ENCODE peak calls at places on chromosomes 13 and 19, in five cellular contexts. I, Y, Q, V and C are unnamed samples.

GRCh38 chr13:113916330-113916815 is 52.5 kb upstream of the GAS6 start:
- DNase-seq in Y (no peak), I (no peak), Q (no peak), V (peak; percentile 38), C (no peak)

GRCh38 chr13:83677985-83678384 is 204.3 kb downstream of the SLITRK1 start:
- DNase-seq in V (no peak), Y (no peak), I (no peak), Q (no peak), C (no peak)

GRCh38 chr19:51123381-51124186 is 1.1 kb upstream of the SIGLEC9 start:
- DNase-seq in I (peak; percentile 26), Y (no peak), Q (no peak), V (no peak), C (no peak)

GRCh38 chr19:49441210-49441959 is at the start of gene SLC17A7:
- DNase-seq in Y (peak; percentile 44), V (no peak), Q (no peak), I (peak; percentile 34), C (no peak)

GRCh38 chr13:20351279-20352022 is 119.3 kb upstream of the GJB6 start:
- DNase-seq in I (no peak), Q (no peak), V (peak; percentile 87), Y (no peak), C (peak; percentile 20)

GRCh38 chr19:33497151-33497777 is 24.3 kb downstream of the PEPD start:
- DNase-seq in I (no peak), Y (no peak), Q (no peak), V (no peak), C (no peak)

GRCh38 chr13:34933349-34933748 is 8.7 kb upstream of the NBEA start:
- DNase-seq in Q (no peak), I (no peak), Y (no peak), V (no peak), C (no peak)

GRCh38 chr13:44309771-44310767 is 63.6 kb upstream of the SERP2 start:
- DNase-seq in V (no peak), I (peak; percentile 84), Y (no peak), Q (no peak), C (no peak)

GRCh38 chr19:35142531-35143230 is 374 bp upstream of the FXYD7 start:
- DNase-seq in Q (no peak), Y (peak; percentile 63), I (peak; percentile 67), V (peak; percentile 52), C (no peak)

GRCh38 chr13:110531671-110532083 is 29.8 kb downstream of the RAB20 start:
- DNase-seq in I (no peak), V (no peak), Y (no peak), Q (no peak), C (no peak)

GRCh38 chr13:114275309-114275708 is 6.1 kb upstream of the UPF3A start:
- DNase-seq in Y (no peak), I (no peak), V (no peak), Q (no peak), C (no peak)

GRCh38 chr13:66359393-66359792 is 870.7 kb downstream of the PCDH9 start:
- DNase-seq in V (no peak), Q (no peak), I (no peak), Y (no peak), C (no peak)

GRCh38 chr13:112024577-112024976 is 42.4 kb upstream of the SOX1 start:
- DNase-seq in I (no peak), V (no peak), Q (no peak), Y (no peak), C (no peak)

GRCh38 chr19:16070366-16070990 is 5.8 kb upstream of the TPM4 start:
- DNase-seq in Y (peak; percentile 76), Q (peak; percentile 80), I (peak; percentile 96), V (no peak), C (no peak)

GRCh38 chr13:28597641-28598040 is 61.3 kb upstream of the POMP start:
- DNase-seq in I (no peak), Q (no peak), V (peak; percentile 58), Y (no peak), C (peak; percentile 37)

GRCh38 chr19:10268077-10268476 is 2.8 kb upstream of the ICAM1 start:
- DNase-seq in Q (no peak), V (no peak), I (no peak), Y (no peak), C (no peak)

GRCh38 chr13:97388385-97388784 is 45.6 kb upstream of the RAP2A start:
- DNase-seq in Y (no peak), Q (no peak), I (no peak), V (no peak), C (no peak)

GRCh38 chr13:42478531-42479156 is 95.3 kb upstream of the TNFSF11 start:
- DNase-seq in Q (no peak), I (no peak), Y (no peak), V (peak; percentile 59), C (no peak)

GRCh38 chr13:110726726-110727125 is 13.2 kb downstream of the ING1 start:
- DNase-seq in Y (no peak), Q (no peak), I (peak; percentile 34), V (no peak), C (no peak)

GRCh38 chr13:97131447-97131846 is 90.7 kb upstream of the MBNL2 start:
- DNase-seq in Q (no peak), V (no peak), I (no peak), Y (no peak), C (no peak)

GRCh38 chr19:47644743-47645499 is 36.0 kb downstream of the BICRA start:
- DNase-seq in V (no peak), I (no peak), Y (no peak), Q (no peak), C (peak; percentile 10)

GRCh38 chr19:57664269-57665127 is 4.2 kb upstream of the ZSCAN4 start:
- DNase-seq in I (peak; percentile 48), Q (no peak), Y (no peak), V (peak; percentile 76), C (no peak)

GRCh38 chr19:49475995-49476880 is 2.2 kb downstream of the FLT3LG start:
- DNase-seq in V (peak; percentile 53), Q (no peak), Y (peak; percentile 51), I (no peak), C (no peak)

GRCh38 chr13:21610687-21611086 is 6.7 kb upstream of the MICU2 start:
- DNase-seq in I (no peak), V (no peak), Q (no peak), Y (no peak), C (no peak)

GRCh38 chr19:38711726-38712153 is 32.5 kb downstream of the CAPN12 start:
- DNase-seq in V (peak; percentile 75), Y (no peak), I (peak; percentile 31), Q (no peak), C (no peak)

GRCh38 chr13:48731957-48732569 is 78.3 kb downstream of the CYSLTR2 start:
- DNase-seq in I (peak; percentile 57), Y (peak; percentile 22), V (peak; percentile 52), Q (no peak), C (no peak)

GRCh38 chr19:47512183-47512947 is 2.5 kb downstream of the NAPA start:
- DNase-seq in I (peak; percentile 77), V (peak; percentile 71), Q (no peak), Y (no peak), C (no peak)

GRCh38 chr19:24098359-24098758 is 11.4 kb downstream of the ZNF254 start:
- DNase-seq in V (no peak), Y (no peak), I (no peak), Q (no peak), C (no peak)

GRCh38 chr13:112711528-112712265 is 21.9 kb downstream of the ATP11A start:
- DNase-seq in V (peak; percentile 99), Y (no peak), I (peak; percentile 78), Q (peak; percentile 66), C (peak; percentile 52)

GRCh38 chr19:53254451-53255341 is at the start of gene ZNF677:
- DNase-seq in V (peak; percentile 95), Y (peak; percentile 44), Q (peak; percentile 91), I (peak; percentile 72), C (no peak)

GRCh38 chr19:13038306-13039210 is 43.3 kb downstream of the NFIX start:
- DNase-seq in Y (no peak), V (no peak), Q (no peak), I (no peak), C (no peak)

GRCh38 chr13:66657165-66657895 is 572.8 kb downstream of the PCDH9 start:
- DNase-seq in V (peak; percentile 92), Y (no peak), I (no peak), Q (peak; percentile 90), C (no peak)

GRCh38 chr19:42111811-42112210 is 20.4 kb downstream of the POU2F2 start:
- DNase-seq in V (no peak), I (no peak), Q (no peak), Y (no peak), C (no peak)

GRCh38 chr13:46137627-46138026 is 32.8 kb upstream of the CPB2 start:
- DNase-seq in I (no peak), V (no peak), Y (no peak), Q (no peak), C (no peak)

GRCh38 chr19:30445385-30445784 is 73.2 kb downstream of the ZNF536 start:
- DNase-seq in Y (no peak), V (no peak), I (no peak), Q (no peak), C (no peak)

GRCh38 chr19:30442715-30443114 is 70.5 kb downstream of the ZNF536 start:
- DNase-seq in I (no peak), Y (no peak), Q (no peak), V (no peak), C (no peak)

GRCh38 chr19:30443531-30444252 is 71.5 kb downstream of the ZNF536 start:
- DNase-seq in V (no peak), Y (no peak), I (no peak), Q (no peak), C (no peak)

GRCh38 chr19:30444686-30445232 is 72.6 kb downstream of the ZNF536 start:
- DNase-seq in V (no peak), Y (no peak), I (no peak), Q (no peak), C (no peak)

GRCh38 chr19:30444253-30444671 is 72.1 kb downstream of the ZNF536 start:
- DNase-seq in I (no peak), V (no peak), Q (no peak), Y (no peak), C (no peak)
- H3K4me3 ChIP-seq in I (no peak overlapping the region), V (no peak overlapping the region), Q (no peak overlapping the region), Y (no peak overlapping the region), C (no peak overlapping the region)

DNA sequence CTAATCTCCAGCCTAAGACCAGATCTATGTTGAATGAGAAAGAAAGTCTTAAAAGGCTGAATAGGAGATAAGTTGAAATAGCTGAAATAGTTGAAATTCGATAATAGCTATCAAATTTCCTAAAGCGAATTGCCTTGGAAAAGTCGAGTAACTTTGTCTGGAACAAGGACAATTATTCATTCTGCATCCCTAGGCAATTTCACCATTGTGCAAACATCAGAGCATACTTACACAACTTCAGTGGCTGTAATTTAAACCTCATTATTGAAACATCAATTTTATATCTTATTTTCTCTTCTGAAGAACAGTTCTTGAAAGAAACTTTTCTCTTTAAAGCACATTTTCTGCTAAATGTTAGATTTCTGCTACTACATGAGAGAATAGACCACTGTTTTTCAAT is 13.6 kb downstream of the TNFSF13B start:
- DNase-seq in Y (no peak), I (no peak), V (peak; percentile 14), Q (no peak), C (peak; percentile 66)
- H3K27ac ChIP-seq in Y (no peak overlapping the region), I (no peak overlapping the region), V (no peak overlapping the region), Q (no peak overlapping the region), C (peak overlapping the region; percentile 58)

GRCh38 chr13:50078512-50079277 is 63.5 kb downstream of the KCNRG start:
- DNase-seq in Y (no peak), I (no peak), V (no peak), Q (no peak), C (no peak)
- H3K4me3 ChIP-seq in Y (peak overlapping the region; percentile 98), I (peak overlapping the region; percentile 83), V (no peak overlapping the region), Q (peak overlapping the region; percentile 84), C (peak overlapping the region; percentile 89)

GRCh38 chr19:5172859-5173577 is 167.6 kb downstream of the PTPRS start:
- DNase-seq in I (no peak), Q (no peak), Y (no peak), V (peak; percentile 83), C (peak; percentile 14)
- H3K27ac ChIP-seq in I (no peak overlapping the region), Q (peak overlapping the region; percentile 13), Y (no peak overlapping the region), V (no peak overlapping the region), C (peak overlapping the region; percentile 27)

GRCh38 chr19:6588508-6589345 is 2.2 kb downstream of the CD70 start:
- DNase-seq in I (no peak), Y (no peak), Q (no peak), V (no peak), C (no peak)
- H3K4me3 ChIP-seq in I (no peak overlapping the region), Y (peak overlapping the region; percentile 57), Q (no peak overlapping the region), V (no peak overlapping the region), C (peak overlapping the region; percentile 64)